ENCODE peak calls at places on chromosome 4, in eight cellular contexts. One of them, this sample, is unnamed.

GRCh38 chr4:3302164-3302785 is 9.5 kb downstream of the RGS12 start:
- DNase-seq in activated CD8-positive, alpha-beta memory T cell treated with anti-CD3 and anti-CD28 coated beads for 1 hour: peak; percentile 62
- DNase-seq in cerebellum: no peak
- DNase-seq in kidney tubule cell: no peak
- DNase-seq in body of pancreas: peak; percentile 20
- DNase-seq in MM.1S: no peak
- DNase-seq in GM12891: peak; percentile 53
- DNase-seq in A549: no peak
- DNase-seq in this sample: no peak

GRCh38 chr4:105196523-105197145 is 50.0 kb downstream of the TET2 start:
- DNase-seq in cerebellum: no peak
- DNase-seq in MM.1S: no peak
- DNase-seq in A549: peak; percentile 6
- DNase-seq in activated CD8-positive, alpha-beta memory T cell treated with anti-CD3 and anti-CD28 coated beads for 1 hour: no peak
- DNase-seq in body of pancreas: no peak
- DNase-seq in kidney tubule cell: no peak
- DNase-seq in GM12891: no peak
- DNase-seq in this sample: no peak

GRCh38 chr4:88737304-88738015 is 39.8 kb upstream of the NAP1L5 start:
- DNase-seq in GM12891: peak; percentile 7
- DNase-seq in body of pancreas: peak; percentile 34
- DNase-seq in kidney tubule cell: peak; percentile 91
- DNase-seq in MM.1S: peak; percentile 79
- DNase-seq in cerebellum: no peak
- DNase-seq in A549: no peak
- DNase-seq in activated CD8-positive, alpha-beta memory T cell treated with anti-CD3 and anti-CD28 coated beads for 1 hour: no peak
- DNase-seq in this sample: peak; percentile 98

GRCh38 chr4:125728568-125728967 is 413.8 kb downstream of the FAT4 start:
- DNase-seq in A549: peak; percentile 88
- DNase-seq in body of pancreas: no peak
- DNase-seq in MM.1S: no peak
- DNase-seq in GM12891: no peak
- DNase-seq in kidney tubule cell: peak; percentile 97
- DNase-seq in cerebellum: no peak
- DNase-seq in activated CD8-positive, alpha-beta memory T cell treated with anti-CD3 and anti-CD28 coated beads for 1 hour: no peak
- DNase-seq in this sample: peak; percentile 98

GRCh38 chr4:128660361-128660964 is 149.0 kb upstream of the JADE1 start:
- DNase-seq in cerebellum: no peak
- DNase-seq in body of pancreas: peak; percentile 22
- DNase-seq in activated CD8-positive, alpha-beta memory T cell treated with anti-CD3 and anti-CD28 coated beads for 1 hour: no peak
- DNase-seq in GM12891: no peak
- DNase-seq in MM.1S: no peak
- DNase-seq in A549: no peak
- DNase-seq in kidney tubule cell: no peak
- DNase-seq in this sample: peak; percentile 47

GRCh38 chr4:78414116-78414515 is 137.5 kb upstream of the ANXA3 start:
- DNase-seq in A549: no peak
- DNase-seq in kidney tubule cell: no peak
- DNase-seq in body of pancreas: no peak
- DNase-seq in MM.1S: no peak
- DNase-seq in GM12891: no peak
- DNase-seq in activated CD8-positive, alpha-beta memory T cell treated with anti-CD3 and anti-CD28 coated beads for 1 hour: no peak
- DNase-seq in cerebellum: no peak
- DNase-seq in this sample: no peak

GRCh38 chr4:88522702-88523324 is 763 bp downstream of the PYURF start:
- DNase-seq in cerebellum: peak; percentile 9
- DNase-seq in GM12891: peak; percentile 11
- DNase-seq in body of pancreas: peak; percentile 28
- DNase-seq in activated CD8-positive, alpha-beta memory T cell treated with anti-CD3 and anti-CD28 coated beads for 1 hour: no peak
- DNase-seq in kidney tubule cell: peak; percentile 47
- DNase-seq in MM.1S: peak; percentile 48
- DNase-seq in A549: peak; percentile 30
- DNase-seq in this sample: peak; percentile 23

GRCh38 chr4:185778307-185778706 is 33.7 kb downstream of the SORBS2 start:
- DNase-seq in MM.1S: no peak
- DNase-seq in body of pancreas: no peak
- DNase-seq in kidney tubule cell: no peak
- DNase-seq in cerebellum: no peak
- DNase-seq in GM12891: no peak
- DNase-seq in activated CD8-positive, alpha-beta memory T cell treated with anti-CD3 and anti-CD28 coated beads for 1 hour: no peak
- DNase-seq in A549: no peak
- DNase-seq in this sample: no peak

GRCh38 chr4:106266201-106266600 is 49.8 kb downstream of the TBCK start:
- DNase-seq in kidney tubule cell: peak; percentile 67
- DNase-seq in A549: peak; percentile 63
- DNase-seq in MM.1S: peak; percentile 52
- DNase-seq in GM12891: no peak
- DNase-seq in activated CD8-positive, alpha-beta memory T cell treated with anti-CD3 and anti-CD28 coated beads for 1 hour: no peak
- DNase-seq in cerebellum: no peak
- DNase-seq in body of pancreas: no peak
- DNase-seq in this sample: peak; percentile 75

GRCh38 chr4:41363384-41363981 is 106.8 kb downstream of the UCHL1 start:
- DNase-seq in activated CD8-positive, alpha-beta memory T cell treated with anti-CD3 and anti-CD28 coated beads for 1 hour: no peak
- DNase-seq in MM.1S: no peak
- DNase-seq in GM12891: no peak
- DNase-seq in cerebellum: no peak
- DNase-seq in body of pancreas: no peak
- DNase-seq in A549: peak; percentile 39
- DNase-seq in kidney tubule cell: peak; percentile 85
- DNase-seq in this sample: peak; percentile 96

GRCh38 chr4:158873795-158874359 is 105.1 kb downstream of the FNIP2 start:
- DNase-seq in A549: peak; percentile 86
- DNase-seq in body of pancreas: no peak
- DNase-seq in MM.1S: no peak
- DNase-seq in activated CD8-positive, alpha-beta memory T cell treated with anti-CD3 and anti-CD28 coated beads for 1 hour: no peak
- DNase-seq in GM12891: no peak
- DNase-seq in cerebellum: no peak
- DNase-seq in kidney tubule cell: peak; percentile 75
- DNase-seq in this sample: peak; percentile 31

GRCh38 chr4:60463846-60464502 is 736.2 kb upstream of the ADGRL3 start:
- DNase-seq in body of pancreas: no peak
- DNase-seq in GM12891: no peak
- DNase-seq in cerebellum: no peak
- DNase-seq in A549: no peak
- DNase-seq in MM.1S: peak; percentile 50
- DNase-seq in activated CD8-positive, alpha-beta memory T cell treated with anti-CD3 and anti-CD28 coated beads for 1 hour: no peak
- DNase-seq in kidney tubule cell: no peak
- DNase-seq in this sample: no peak

GRCh38 chr4:155973639-155974475 is 20.2 kb upstream of the CTSO start:
- DNase-seq in activated CD8-positive, alpha-beta memory T cell treated with anti-CD3 and anti-CD28 coated beads for 1 hour: no peak
- DNase-seq in cerebellum: no peak
- DNase-seq in body of pancreas: no peak
- DNase-seq in GM12891: no peak
- DNase-seq in kidney tubule cell: peak; percentile 65
- DNase-seq in A549: no peak
- DNase-seq in MM.1S: no peak
- DNase-seq in this sample: peak; percentile 78

GRCh38 chr4:161856711-161857326 is 307.0 kb downstream of the FSTL5 start:
- DNase-seq in GM12891: no peak
- DNase-seq in activated CD8-positive, alpha-beta memory T cell treated with anti-CD3 and anti-CD28 coated beads for 1 hour: no peak
- DNase-seq in cerebellum: no peak
- DNase-seq in kidney tubule cell: no peak
- DNase-seq in MM.1S: no peak
- DNase-seq in A549: no peak
- DNase-seq in body of pancreas: no peak
- DNase-seq in this sample: no peak

GRCh38 chr4:55553442-55553841 is 6.7 kb upstream of the CLOCK start:
- DNase-seq in A549: no peak
- DNase-seq in activated CD8-positive, alpha-beta memory T cell treated with anti-CD3 and anti-CD28 coated beads for 1 hour: no peak
- DNase-seq in cerebellum: no peak
- DNase-seq in kidney tubule cell: peak; percentile 39
- DNase-seq in GM12891: no peak
- DNase-seq in body of pancreas: peak; percentile 12
- DNase-seq in MM.1S: no peak
- DNase-seq in this sample: peak; percentile 48

GRCh38 chr4:37754410-37755185 is 68.4 kb upstream of the RELL1 start:
- DNase-seq in A549: no peak
- DNase-seq in MM.1S: no peak
- DNase-seq in GM12891: no peak
- DNase-seq in body of pancreas: no peak
- DNase-seq in activated CD8-positive, alpha-beta memory T cell treated with anti-CD3 and anti-CD28 coated beads for 1 hour: no peak
- DNase-seq in kidney tubule cell: no peak
- DNase-seq in cerebellum: no peak
- DNase-seq in this sample: no peak

GRCh38 chr4:83454626-83455025 is 997 bp downstream of the HELQ start:
- DNase-seq in MM.1S: no peak
- DNase-seq in activated CD8-positive, alpha-beta memory T cell treated with anti-CD3 and anti-CD28 coated beads for 1 hour: no peak
- DNase-seq in GM12891: no peak
- DNase-seq in cerebellum: peak; percentile 2
- DNase-seq in kidney tubule cell: peak; percentile 7
- DNase-seq in body of pancreas: no peak
- DNase-seq in A549: no peak
- DNase-seq in this sample: peak; percentile 13

GRCh38 chr4:173707658-173708415 is 177.8 kb upstream of the HAND2 start:
- DNase-seq in A549: no peak
- DNase-seq in kidney tubule cell: no peak
- DNase-seq in body of pancreas: no peak
- DNase-seq in MM.1S: no peak
- DNase-seq in GM12891: no peak
- DNase-seq in activated CD8-positive, alpha-beta memory T cell treated with anti-CD3 and anti-CD28 coated beads for 1 hour: no peak
- DNase-seq in cerebellum: no peak
- DNase-seq in this sample: no peak

GRCh38 chr4:69536980-69537379 is 41.3 kb upstream of the UGT2B4 start:
- DNase-seq in A549: no peak
- DNase-seq in activated CD8-positive, alpha-beta memory T cell treated with anti-CD3 and anti-CD28 coated beads for 1 hour: no peak
- DNase-seq in cerebellum: no peak
- DNase-seq in body of pancreas: no peak
- DNase-seq in kidney tubule cell: no peak
- DNase-seq in MM.1S: no peak
- DNase-seq in GM12891: no peak
- DNase-seq in this sample: no peak

GRCh38 chr4:20203508-20203907 is 48.2 kb upstream of the SLIT2 start:
- DNase-seq in A549: no peak
- DNase-seq in GM12891: no peak
- DNase-seq in activated CD8-positive, alpha-beta memory T cell treated with anti-CD3 and anti-CD28 coated beads for 1 hour: no peak
- DNase-seq in kidney tubule cell: peak; percentile 2
- DNase-seq in MM.1S: no peak
- DNase-seq in body of pancreas: no peak
- DNase-seq in cerebellum: no peak
- DNase-seq in this sample: no peak

GRCh38 chr4:105471566-105472176 is 2.2 kb downstream of the PPA2 start:
- DNase-seq in A549: peak; percentile 69
- DNase-seq in cerebellum: peak; percentile 57
- DNase-seq in body of pancreas: peak; percentile 72
- DNase-seq in kidney tubule cell: peak; percentile 73
- DNase-seq in GM12891: peak; percentile 33
- DNase-seq in MM.1S: peak; percentile 81
- DNase-seq in activated CD8-positive, alpha-beta memory T cell treated with anti-CD3 and anti-CD28 coated beads for 1 hour: peak; percentile 38
- DNase-seq in this sample: peak; percentile 76

GRCh38 chr4:32172761-32173160 is 1452.6 kb downstream of the PCDH7 start:
- DNase-seq in MM.1S: no peak
- DNase-seq in GM12891: no peak
- DNase-seq in activated CD8-positive, alpha-beta memory T cell treated with anti-CD3 and anti-CD28 coated beads for 1 hour: no peak
- DNase-seq in A549: peak; percentile 40
- DNase-seq in kidney tubule cell: peak; percentile 94
- DNase-seq in cerebellum: no peak
- DNase-seq in body of pancreas: no peak
- DNase-seq in this sample: peak; percentile 95

GRCh38 chr4:38400946-38401345 is 263.1 kb upstream of the KLF3 start:
- DNase-seq in MM.1S: no peak
- DNase-seq in A549: no peak
- DNase-seq in kidney tubule cell: peak; percentile 69
- DNase-seq in cerebellum: no peak
- DNase-seq in GM12891: no peak
- DNase-seq in activated CD8-positive, alpha-beta memory T cell treated with anti-CD3 and anti-CD28 coated beads for 1 hour: no peak
- DNase-seq in body of pancreas: no peak
- DNase-seq in this sample: peak; percentile 80

GRCh38 chr4:186854256-186854655 is 130.6 kb upstream of the FAT1 start:
- DNase-seq in activated CD8-positive, alpha-beta memory T cell treated with anti-CD3 and anti-CD28 coated beads for 1 hour: no peak
- DNase-seq in cerebellum: no peak
- DNase-seq in A549: no peak
- DNase-seq in kidney tubule cell: peak; percentile 89
- DNase-seq in body of pancreas: no peak
- DNase-seq in GM12891: no peak
- DNase-seq in MM.1S: no peak
- DNase-seq in this sample: peak; percentile 72

GRCh38 chr4:125322363-125322730 is 7.6 kb downstream of the FAT4 start:
- DNase-seq in GM12891: no peak
- DNase-seq in body of pancreas: no peak
- DNase-seq in activated CD8-positive, alpha-beta memory T cell treated with anti-CD3 and anti-CD28 coated beads for 1 hour: no peak
- DNase-seq in A549: no peak
- DNase-seq in MM.1S: no peak
- DNase-seq in kidney tubule cell: peak; percentile 38
- DNase-seq in cerebellum: no peak
- DNase-seq in this sample: peak; percentile 76

GRCh38 chr4:22508376-22508775 is 7.5 kb downstream of the ADGRA3 start:
- DNase-seq in A549: no peak
- DNase-seq in GM12891: no peak
- DNase-seq in cerebellum: no peak
- DNase-seq in body of pancreas: no peak
- DNase-seq in MM.1S: no peak
- DNase-seq in kidney tubule cell: no peak
- DNase-seq in activated CD8-positive, alpha-beta memory T cell treated with anti-CD3 and anti-CD28 coated beads for 1 hour: no peak
- DNase-seq in this sample: no peak

GRCh38 chr4:53545238-53545637 is 46.0 kb downstream of the LNX1 start:
- DNase-seq in kidney tubule cell: peak; percentile 20
- DNase-seq in body of pancreas: no peak
- DNase-seq in activated CD8-positive, alpha-beta memory T cell treated with anti-CD3 and anti-CD28 coated beads for 1 hour: no peak
- DNase-seq in A549: no peak
- DNase-seq in cerebellum: no peak
- DNase-seq in MM.1S: no peak
- DNase-seq in GM12891: no peak
- DNase-seq in this sample: no peak

GRCh38 chr4:140839888-140840790 is 84.0 kb upstream of the TBC1D9 start:
- DNase-seq in kidney tubule cell: no peak
- DNase-seq in cerebellum: no peak
- DNase-seq in A549: no peak
- DNase-seq in MM.1S: no peak
- DNase-seq in GM12891: no peak
- DNase-seq in activated CD8-positive, alpha-beta memory T cell treated with anti-CD3 and anti-CD28 coated beads for 1 hour: no peak
- DNase-seq in body of pancreas: no peak
- DNase-seq in this sample: no peak

GRCh38 chr4:96845091-96845490 is 1005.2 kb downstream of the PDHA2 start:
- DNase-seq in GM12891: no peak
- DNase-seq in MM.1S: no peak
- DNase-seq in kidney tubule cell: no peak
- DNase-seq in cerebellum: no peak
- DNase-seq in A549: no peak
- DNase-seq in activated CD8-positive, alpha-beta memory T cell treated with anti-CD3 and anti-CD28 coated beads for 1 hour: no peak
- DNase-seq in body of pancreas: no peak
- DNase-seq in this sample: no peak

GRCh38 chr4:173448557-173448918 is 49.6 kb upstream of the SCRG1 start:
- DNase-seq in body of pancreas: no peak
- DNase-seq in MM.1S: no peak
- DNase-seq in kidney tubule cell: no peak
- DNase-seq in A549: no peak
- DNase-seq in cerebellum: no peak
- DNase-seq in activated CD8-positive, alpha-beta memory T cell treated with anti-CD3 and anti-CD28 coated beads for 1 hour: no peak
- DNase-seq in GM12891: no peak
- DNase-seq in this sample: no peak

GRCh38 chr4:11623726-11624037 is 195.0 kb upstream of the HS3ST1 start:
- DNase-seq in MM.1S: peak; percentile 38
- DNase-seq in A549: peak; percentile 55
- DNase-seq in activated CD8-positive, alpha-beta memory T cell treated with anti-CD3 and anti-CD28 coated beads for 1 hour: no peak
- DNase-seq in GM12891: no peak
- DNase-seq in body of pancreas: peak; percentile 44
- DNase-seq in kidney tubule cell: peak; percentile 72
- DNase-seq in cerebellum: peak; percentile 9
- DNase-seq in this sample: peak; percentile 72

This sample was measured in renal cortical epithelial cell.